ENCODE peak calls at places on chromosomes 7 and 10, in five cellular contexts. P, U, B, F and J are unnamed samples.

GRCh38 chr7:83751217-83751616 is 102.3 kb upstream of the SEMA3E start:
- DNase-seq in P (no peak), U (no peak), B (no peak), F (no peak), J (no peak)

GRCh38 chr10:23293145-23293724 is 51.4 kb downstream of the C10orf67 start:
- DNase-seq in P (peak; percentile 65), U (peak; percentile 36), B (peak; percentile 29), F (peak; percentile 67), J (peak; percentile 27)

GRCh38 chr7:148620749-148621372 is 30.3 kb downstream of the C7orf33 start:
- DNase-seq in P (no peak), U (no peak), B (no peak), F (no peak), J (peak; percentile 5)

GRCh38 chr7:116934580-116934979 is 18.7 kb upstream of the ST7 start:
- DNase-seq in P (no peak), U (no peak), B (no peak), F (no peak), J (no peak)

GRCh38 chr10:110872984-110873569 is 1.3 kb downstream of the PDCD4 start:
- DNase-seq in P (no peak), U (no peak), B (peak; percentile 27), F (no peak), J (no peak)

GRCh38 chr10:121988361-121989324 is at the start of gene TACC2:
- DNase-seq in P (no peak), U (no peak), B (no peak), F (no peak), J (peak; percentile 97)

GRCh38 chr10:93542358-93542791 is 24.1 kb upstream of the FFAR4 start:
- DNase-seq in P (no peak), U (no peak), B (peak; percentile 22), F (no peak), J (no peak)

GRCh38 chr7:103636153-103636552 is 190.1 kb upstream of the SLC26A5 start:
- DNase-seq in P (peak; percentile 20), U (no peak), B (peak; percentile 6), F (no peak), J (no peak)

GRCh38 chr10:3873728-3874461 is 88.9 kb upstream of the KLF6 start:
- DNase-seq in P (peak; percentile 20), U (no peak), B (peak; percentile 97), F (no peak), J (peak; percentile 99)

GRCh38 chr10:84214612-84215235 is 10.6 kb downstream of the LRIT2 start:
- DNase-seq in P (no peak), U (peak; percentile 57), B (no peak), F (peak; percentile 72), J (no peak)

DNA sequence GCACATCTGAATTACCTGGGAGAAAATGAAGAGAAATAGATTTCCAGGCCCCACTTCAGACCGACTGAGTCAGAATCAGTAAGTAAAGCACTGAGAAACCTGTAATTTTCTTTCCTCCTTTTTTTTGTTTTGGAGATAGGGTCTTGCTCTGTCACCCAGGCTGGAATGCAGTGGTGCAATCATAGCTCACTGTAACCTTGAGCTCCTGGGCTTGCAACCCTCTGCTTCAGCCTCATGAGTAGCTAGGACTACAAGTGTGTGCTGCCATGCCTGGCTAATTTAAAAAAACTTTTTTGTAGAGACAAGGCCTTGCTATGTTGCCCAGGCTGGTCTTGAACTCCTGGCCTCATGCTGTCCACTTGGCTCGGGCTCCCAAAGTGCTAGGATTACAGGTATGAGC is 260.2 kb downstream of the STK31 start:
- DNase-seq in P (no peak), U (no peak), B (no peak), F (no peak), J (peak; percentile 2)
- H2BK12ac ChIP-seq in P (no peak overlapping the region), U (no peak overlapping the region), B (no peak overlapping the region), F (no peak overlapping the region), J (no peak overlapping the region)

GRCh38 chr10:127386606-127387327 is 162.3 kb upstream of the NPS start:
- DNase-seq in P (peak; percentile 11), U (no peak), B (no peak), F (peak; percentile 80), J (no peak)
- H2BK12ac ChIP-seq in P (no peak overlapping the region), U (peak overlapping the region; percentile 29), B (no peak overlapping the region), F (no peak overlapping the region), J (no peak overlapping the region)

GRCh38 chr7:364536-364935 is 74.6 kb downstream of the FOXL3 start:
- DNase-seq in P (no peak), U (no peak), B (no peak), F (no peak), J (no peak)
- H2BK12ac ChIP-seq in P (no peak overlapping the region), U (no peak overlapping the region), B (no peak overlapping the region), F (no peak overlapping the region), J (no peak overlapping the region)

GRCh38 chr7:41882745-41883527 is 180.0 kb upstream of the INHBA start:
- DNase-seq in P (no peak), U (no peak), B (no peak), F (no peak), J (no peak)

GRCh38 chr7:41885748-41886147 is 182.9 kb upstream of the INHBA start:
- DNase-seq in P (no peak), U (no peak), B (peak; percentile 35), F (no peak), J (no peak)

GRCh38 chr7:41886906-41887311 is 184.0 kb upstream of the INHBA start:
- DNase-seq in P (no peak), U (no peak), B (peak; percentile 88), F (peak; percentile 52), J (no peak)

GRCh38 chr7:41886257-41886905 is 183.5 kb upstream of the INHBA start:
- DNase-seq in P (no peak), U (no peak), B (peak; percentile 94), F (no peak), J (no peak)

GRCh38 chr7:41885078-41885477 is 182.2 kb upstream of the INHBA start:
- DNase-seq in P (no peak), U (no peak), B (peak; percentile 38), F (no peak), J (no peak)
- H2BK12ac ChIP-seq in P (no peak overlapping the region), U (no peak overlapping the region), B (peak overlapping the region; percentile 6), F (no peak overlapping the region), J (no peak overlapping the region)

GRCh38 chr7:19749658-19750057 is 23.8 kb downstream of the TMEM196 start:
- DNase-seq in P (no peak), U (no peak), B (peak; percentile 10), F (no peak), J (peak; percentile 12)

GRCh38 chr7:19744075-19744474 is 29.3 kb downstream of the TMEM196 start:
- DNase-seq in P (no peak), U (no peak), B (no peak), F (no peak), J (no peak)

GRCh38 chr7:19752045-19752444 is 21.4 kb downstream of the TMEM196 start:
- DNase-seq in P (no peak), U (no peak), B (no peak), F (no peak), J (no peak)

DNA sequence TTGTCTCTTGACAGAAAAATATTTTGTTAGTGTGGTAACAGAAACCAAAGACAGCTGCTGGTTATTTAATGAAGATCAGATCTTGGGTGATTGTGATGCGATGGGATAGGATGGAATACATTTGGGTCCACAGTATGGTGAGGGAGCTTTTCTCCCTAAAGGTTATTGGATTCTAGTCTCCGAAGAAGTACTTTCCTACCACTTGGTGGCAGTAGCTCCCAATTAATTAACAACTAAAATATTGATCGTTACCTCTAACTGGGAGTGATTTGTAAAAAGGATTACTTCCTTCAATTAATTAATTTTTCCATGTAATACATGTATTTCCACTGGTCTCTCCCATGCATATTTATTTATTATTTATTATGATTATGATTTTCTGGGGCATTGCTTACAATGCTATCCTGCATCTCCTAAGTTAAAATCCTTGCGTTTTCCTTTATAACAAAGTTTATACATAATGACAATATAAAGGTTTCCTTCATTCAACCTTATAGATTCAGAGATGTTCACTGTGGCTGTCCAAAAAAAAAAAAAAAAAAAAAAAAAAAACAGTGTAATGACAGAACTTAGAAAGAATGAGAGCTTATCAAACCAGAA is 25.6 kb downstream of the TMEM196 start:
- DNase-seq in P (peak; percentile 37), U (no peak), B (peak; percentile 48), F (no peak), J (no peak)
- H2BK12ac ChIP-seq in P (no peak overlapping the region), U (no peak overlapping the region), B (no peak overlapping the region), F (no peak overlapping the region), J (no peak overlapping the region)

GRCh38 chr10:104445359-104445758 is 91.7 kb downstream of the CFAP58 start:
- DNase-seq in P (no peak), U (no peak), B (no peak), F (no peak), J (peak; percentile 21)

GRCh38 chr10:104449402-104449801 is 95.8 kb downstream of the CFAP58 start:
- DNase-seq in P (no peak), U (no peak), B (no peak), F (no peak), J (no peak)

GRCh38 chr10:104450490-104450889 is 96.9 kb downstream of the CFAP58 start:
- DNase-seq in P (no peak), U (no peak), B (no peak), F (no peak), J (no peak)

GRCh38 chr10:104447899-104448298 is 94.3 kb downstream of the CFAP58 start:
- DNase-seq in P (no peak), U (no peak), B (no peak), F (no peak), J (no peak)

GRCh38 chr10:104447331-104447730 is 93.7 kb downstream of the CFAP58 start:
- DNase-seq in P (no peak), U (no peak), B (no peak), F (no peak), J (no peak)
- H2BK12ac ChIP-seq in P (no peak overlapping the region), U (no peak overlapping the region), B (no peak overlapping the region), F (no peak overlapping the region), J (no peak overlapping the region)